ENCODE peak calls at places on chromosomes 13 and 19, in ten cellular contexts. G is progenitor cell of endocrine pancreas; I is activated CD4-positive, CD25-positive, alpha-beta regulatory T cell; D is activated T-cell treated with anti-CD3 and anti-CD28 coated beads, Interleukin-2, amount 50 U/mL, for 4 hours; O is fibroblast of the aortic adventitia; X is aorta; Q is substantia nigra; M is cardiac muscle cell; E is midbrain; H is Panc1. V is an unnamed sample.

GRCh38 chr13:27339299-27339698 is 68.7 kb downstream of the RASL11A start:
- DNase-seq in G (no peak), I (no peak), D (peak), O (peak), X (no peak), Q (no peak), M (peak), E (no peak), H (no peak), V (peak)

GRCh38 chr19:7846247-7846646 is 16.2 kb downstream of the EVI5L start:
- DNase-seq in G (no peak), I (no peak), D (no peak), O (no peak), X (peak), Q (no peak), M (no peak), E (no peak), H (no peak), V (no peak)

GRCh38 chr19:16325671-16326400 is 1.2 kb downstream of the KLF2 start:
- DNase-seq in G (peak), I (no peak), D (peak), O (peak), X (peak), Q (no peak), M (peak), E (no peak), H (no peak), V (peak)

GRCh38 chr19:1862424-1863307 is 713 bp downstream of the KLF16 start:
- DNase-seq in G (no peak), I (no peak), D (peak), O (no peak), X (peak), Q (no peak), M (no peak), E (no peak), H (no peak), V (peak)

GRCh38 chr19:49340069-49340864 is 5.1 kb downstream of the CD37 start:
- DNase-seq in G (no peak), I (no peak), D (no peak), O (no peak), X (peak), Q (no peak), M (peak), E (no peak), H (no peak), V (peak)

GRCh38 chr19:35267818-35268545 is 780 bp upstream of the USF2 start:
- DNase-seq in G (peak), I (peak), D (peak), O (peak), X (peak), Q (peak), M (peak), E (peak), H (no peak), V (peak)

GRCh38 chr19:1690570-1691307 is 38.3 kb upstream of the TCF3 start:
- DNase-seq in G (no peak), I (peak), D (peak), O (no peak), X (no peak), Q (no peak), M (peak), E (no peak), H (no peak), V (no peak)

GRCh38 chr19:9673912-9674668 is 810 bp downstream of the ZNF562 start:
- DNase-seq in G (no peak), I (no peak), D (no peak), O (peak), X (no peak), Q (no peak), M (no peak), E (no peak), H (peak), V (peak)

GRCh38 chr19:46288896-46289588 is 7.8 kb upstream of the HIF3A start:
- DNase-seq in G (no peak), I (no peak), D (no peak), O (peak), X (no peak), Q (no peak), M (peak), E (no peak), H (no peak), V (peak)

GRCh38 chr13:79880820-79881219 is 399.9 kb downstream of the NDFIP2 start:
- DNase-seq in G (no peak), I (no peak), D (no peak), O (no peak), X (no peak), Q (no peak), M (peak), E (no peak), H (no peak), V (peak)

GRCh38 chr13:23392313-23392712 is 41.2 kb downstream of the SACS start:
- DNase-seq in G (no peak), I (no peak), D (no peak), O (no peak), X (no peak), Q (no peak), M (no peak), E (peak), H (no peak), V (no peak)

GRCh38 chr13:24038846-24039330 is 121.6 kb upstream of the SPATA13 start:
- DNase-seq in G (no peak), I (no peak), D (no peak), O (peak), X (no peak), Q (peak), M (peak), E (peak), H (no peak), V (peak)

GRCh38 chr13:94431569-94431968 is 47.9 kb downstream of the DCT start:
- DNase-seq in G (no peak), I (no peak), D (no peak), O (peak), X (no peak), Q (no peak), M (peak), E (no peak), H (no peak), V (peak)

V was measured in cardiac fibroblast.